ENCODE peak calls at places on chromosome 22, in eight cellular contexts. O, Y, E, N, J, V, F and A are unnamed samples.
A peak's percentile ranks its signal among the peaks of the same experiment; 100 is the strongest.

GRCh38 chr22:19641254-19641982 is 72.9 kb upstream of the SEPTIN5 start:
- DNase-seq in O (peak; percentile 69), Y (no peak), E (no peak), V (no peak), N (no peak), F (no peak), J (no peak), A (no peak)

GRCh38 chr22:29503811-29504372 is 23.9 kb downstream of the NEFH start:
- DNase-seq in E (no peak), Y (peak; percentile 81), V (no peak), O (no peak), J (peak; percentile 49), N (no peak), F (peak; percentile 49), A (no peak)

GRCh38 chr22:41799486-41800347 is 762 bp upstream of the CCDC134 start:
- DNase-seq in Y (peak; percentile 30), N (peak; percentile 20), J (peak; percentile 34), V (peak; percentile 30), O (peak; percentile 39), F (no peak), E (no peak), A (peak; percentile 66)

GRCh38 chr22:29071261-29072045 is 1.4 kb upstream of the KREMEN1 start:
- DNase-seq in J (no peak), N (peak; percentile 51), Y (no peak), E (no peak), V (no peak), F (peak; percentile 65), O (peak; percentile 69), A (peak; percentile 65)

GRCh38 chr22:40332319-40332781 is 13.9 kb upstream of the ADSL start:
- DNase-seq in N (no peak), Y (no peak), O (no peak), V (no peak), E (no peak), J (no peak), F (no peak), A (no peak)

GRCh38 chr22:48138855-48139254 is 1376.4 kb downstream of the TBC1D22A start:
- DNase-seq in E (no peak), J (no peak), N (peak; percentile 15), V (no peak), Y (no peak), F (no peak), O (no peak), A (no peak)

GRCh38 chr22:30267382-30268302 is 991 bp upstream of the OSM start:
- DNase-seq in Y (no peak), J (no peak), V (no peak), O (no peak), F (no peak), N (peak; percentile 84), E (no peak), A (no peak)

GRCh38 chr22:44351685-44352377 is 39.1 kb upstream of the SHISAL1 start:
- DNase-seq in V (no peak), N (peak; percentile 90), Y (peak; percentile 94), O (peak; percentile 81), E (no peak), J (no peak), F (peak; percentile 95), A (no peak)

GRCh38 chr22:28873183-28873964 is 10.0 kb upstream of the ZNRF3 start:
- DNase-seq in V (no peak), E (no peak), J (no peak), Y (no peak), F (no peak), O (no peak), N (no peak), A (no peak)

GRCh38 chr22:33328789-33329296 is 270.7 kb upstream of the SYN3 start:
- DNase-seq in V (no peak), J (no peak), Y (peak; percentile 24), E (no peak), O (no peak), N (peak; percentile 2), F (no peak), A (no peak)

GRCh38 chr22:30210235-30210831 is 36.2 kb downstream of the LIF start:
- DNase-seq in F (peak; percentile 85), V (no peak), N (no peak), Y (no peak), E (no peak), O (no peak), J (no peak), A (no peak)

GRCh38 chr22:44172370-44173108 is 8.2 kb upstream of the PARVG start:
- DNase-seq in V (no peak), F (peak; percentile 28), E (no peak), N (peak; percentile 34), Y (peak; percentile 11), O (no peak), J (peak; percentile 57), A (peak; percentile 83)

GRCh38 chr22:32926600-32926999 is 125.1 kb downstream of the TIMP3 start:
- DNase-seq in N (peak; percentile 9), V (peak; percentile 47), O (no peak), J (no peak), E (no peak), F (peak; percentile 50), Y (peak; percentile 35), A (peak; percentile 29)

GRCh38 chr22:26170112-26170492 is 840 bp downstream of the SEZ6L start:
- DNase-seq in J (no peak), O (no peak), E (no peak), F (no peak), N (no peak), V (no peak), Y (no peak), A (peak; percentile 8)

GRCh38 chr22:33600113-33600512 is 320.2 kb downstream of the LARGE1 start:
- DNase-seq in O (no peak), Y (no peak), N (no peak), F (no peak), J (no peak), E (no peak), V (no peak), A (no peak)

GRCh38 chr22:39943941-39944624 is 16.1 kb upstream of the TMA7B start:
- DNase-seq in J (no peak), F (no peak), Y (no peak), E (no peak), N (no peak), O (no peak), V (no peak), A (no peak)

GRCh38 chr22:17969732-17970131 is 54.6 kb downstream of the MICAL3 start:
- DNase-seq in E (no peak), J (peak; percentile 51), N (no peak), F (peak; percentile 23), V (no peak), Y (peak; percentile 90), O (no peak), A (no peak)

GRCh38 chr22:40036591-40037225 is 42.0 kb downstream of the FAM83F start:
- DNase-seq in N (peak; percentile 75), Y (peak; percentile 77), J (peak; percentile 52), O (peak; percentile 59), F (peak; percentile 77), E (peak; percentile 52), V (peak; percentile 85), A (peak; percentile 72)

GRCh38 chr22:20989323-20990138 is 7.4 kb downstream of the LZTR1 start:
- DNase-seq in V (no peak), N (no peak), Y (no peak), O (no peak), E (no peak), F (no peak), J (no peak), A (no peak)

GRCh38 chr22:29914165-29914564 is 31.2 kb downstream of the MTMR3 start:
- DNase-seq in F (peak; percentile 50), J (no peak), O (no peak), N (no peak), V (no peak), E (peak; percentile 64), Y (peak; percentile 86), A (no peak)

DNA sequence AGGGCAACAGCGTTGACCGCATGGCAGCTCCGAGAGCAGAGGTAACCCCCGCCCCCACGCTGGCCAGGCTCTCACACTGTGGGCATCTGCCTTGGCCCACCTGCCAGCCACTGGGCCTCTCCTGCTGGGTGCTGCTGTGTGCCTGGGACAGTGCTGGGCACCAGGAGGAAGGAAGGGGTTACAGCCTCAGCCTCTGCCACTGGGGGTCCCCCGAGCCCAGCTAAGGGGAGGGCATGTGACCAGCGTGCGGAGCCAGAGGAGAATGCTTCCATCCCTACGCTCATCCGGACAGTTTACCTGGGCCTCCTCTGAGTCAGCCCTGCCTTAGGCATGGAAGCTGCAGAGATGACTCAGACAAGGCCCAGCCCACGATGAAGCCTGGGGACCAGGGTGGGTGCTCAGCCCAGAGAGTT is 10.9 kb downstream of the NCF4 start:
- DNase-seq in F (peak; percentile 78), N (no peak), O (no peak), Y (no peak), J (no peak), V (no peak), E (no peak), A (peak; percentile 6)
- TF ChIP-seq CTCF in F (no peak), N (no peak), O (no peak), Y (no peak), J (no peak), V (no peak), E (no peak), A (no peak)

DNA sequence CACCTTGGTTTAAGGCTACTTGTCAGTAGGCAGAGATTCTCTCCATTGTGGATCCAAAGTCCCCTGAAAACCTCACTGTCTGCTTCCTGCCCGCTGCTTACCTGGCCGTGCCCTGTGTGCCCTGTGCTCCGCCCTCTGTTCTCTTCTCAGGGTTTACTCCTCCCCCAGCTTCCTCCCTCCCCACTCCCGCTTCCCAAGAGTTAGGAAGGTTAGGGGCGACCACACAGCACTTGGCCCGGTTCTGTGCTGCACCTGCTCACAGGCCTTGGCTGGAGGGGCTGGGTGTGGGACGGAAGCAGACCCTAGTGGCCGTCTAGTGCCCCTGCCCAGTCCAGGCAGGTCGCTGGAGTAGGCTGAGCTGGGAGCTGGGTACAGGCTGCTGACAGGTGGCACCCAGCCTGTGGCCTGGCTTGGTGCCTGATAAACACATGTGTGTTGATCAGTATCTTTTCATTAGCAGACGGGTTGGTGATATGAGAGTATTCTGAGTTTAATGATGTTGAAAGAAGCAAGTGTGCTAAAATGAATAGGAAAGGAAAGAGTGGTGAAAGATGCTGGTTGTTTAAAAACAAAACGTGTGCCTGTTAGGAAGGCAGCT is 40.5 kb downstream of the GRAMD4 start:
- DNase-seq in F (peak; percentile 58), E (no peak), Y (no peak), O (no peak), J (no peak), N (no peak), V (no peak), A (no peak)
- TF ChIP-seq CTCF in F (no peak), E (no peak), Y (no peak), O (no peak), J (no peak), N (no peak), V (no peak), A (no peak)

DNA sequence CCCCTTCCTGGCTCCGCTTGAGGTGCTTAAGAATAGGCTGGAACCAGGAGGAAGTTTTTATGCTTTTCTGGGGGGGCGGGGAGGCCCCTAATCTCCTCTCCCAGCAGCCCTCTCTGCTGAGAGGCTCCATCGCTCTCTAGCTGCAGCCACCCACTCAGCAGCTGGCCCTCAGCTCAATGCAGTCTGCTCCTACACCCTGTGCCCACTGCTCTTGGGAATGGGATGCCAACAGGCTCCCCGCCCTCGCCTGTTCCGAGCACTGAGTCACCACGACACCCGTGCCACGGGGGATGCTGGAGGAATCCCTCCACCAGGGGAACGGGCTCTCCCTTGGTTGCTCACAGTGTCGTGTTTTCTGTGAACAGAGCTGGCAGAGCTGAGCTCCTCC is 23.5 kb upstream of the SUSD2 start:
- DNase-seq in E (no peak), O (no peak), F (no peak), Y (no peak), N (peak; percentile 52), V (no peak), J (no peak), A (peak; percentile 61)
- TF ChIP-seq CTCF in E (no peak), O (no peak), F (no peak), Y (peak; percentile 25), N (no peak), V (no peak), J (no peak), A (no peak)

GRCh38 chr22:46262449-46263207 is 515 bp downstream of the PKDREJ start:
- DNase-seq in N (peak; percentile 68), J (peak; percentile 72), V (no peak), E (no peak), Y (peak; percentile 31), O (no peak), F (no peak), A (no peak)
- TF ChIP-seq CTCF in N (peak; percentile 29), J (peak; percentile 46), V (no peak), E (no peak), Y (peak; percentile 27), O (no peak), F (no peak), A (no peak)